ENCODE peak calls at places on chromosomes 16 and 17, in five cellular contexts. N is gastroesophageal sphincter; R is activated CD8-positive, alpha-beta memory T cell treated with anti-CD3 and anti-CD28 coated beads, Interleukin-2, amount 10 ng/mL, durations not matched to agents 7 days and 5 days; L is Panc1; G is effector memory CD8-positive, alpha-beta T cell. T is an unnamed sample.

GRCh38 chr17:75666959-75667790 is at the start of the genes RECQL5 and SAP30BP:
- ATAC-seq in N (peak; percentile 100), R (peak; percentile 100), L (peak; percentile 100), G (peak; percentile 100), T (peak; percentile 100)

GRCh38 chr16:80744856-80745255 is 59.5 kb downstream of the CDYL2 start:
- ATAC-seq in N (no peak), R (peak; percentile 82), L (no peak), G (peak; percentile 62), T (no peak)

GRCh38 chr16:68689921-68690320 is 44.8 kb downstream of the CDH3 start:
- ATAC-seq in N (no peak), R (no peak), L (peak; percentile 34), G (no peak), T (no peak)

GRCh38 chr17:45132302-45132568 is at the start of gene PLCD3:
- ATAC-seq in N (no peak), R (peak; percentile 37), L (no peak), G (peak; percentile 4), T (no peak)

GRCh38 chr16:69848635-69849545 is 86.8 kb downstream of the WWP2 start:
- ATAC-seq in N (peak; percentile 99), R (no peak), L (no peak), G (no peak), T (peak; percentile 87)

GRCh38 chr16:81151648-81152047 is 55.5 kb upstream of the GCSH start:
- ATAC-seq in N (no peak), R (no peak), L (no peak), G (no peak), T (no peak)

GRCh38 chr16:68732068-68732680 is 4.9 kb upstream of the CDH1 start:
- ATAC-seq in N (no peak), R (no peak), L (peak; percentile 90), G (no peak), T (peak; percentile 28)

GRCh38 chr16:19948186-19949104 is 63.8 kb upstream of the GPRC5B start:
- ATAC-seq in N (no peak), R (no peak), L (no peak), G (no peak), T (no peak)

GRCh38 chr16:23317751-23318150 is 15.6 kb downstream of the SCNN1B start:
- ATAC-seq in N (no peak), R (no peak), L (peak; percentile 47), G (no peak), T (no peak)

GRCh38 chr16:71965223-71965622 is 35.0 kb downstream of the PKD1L3 start:
- ATAC-seq in N (no peak), R (no peak), L (no peak), G (no peak), T (no peak)

GRCh38 chr17:21193031-21193430 is 20.9 kb downstream of the TMEM11 start:
- ATAC-seq in N (no peak), R (peak; percentile 69), L (no peak), G (no peak), T (no peak)

GRCh38 chr17:74601944-74602572 is 10.0 kb upstream of the CD300LD start:
- ATAC-seq in N (no peak), R (peak; percentile 40), L (peak; percentile 80), G (no peak), T (no peak)

GRCh38 chr16:5065813-5066212 is at the start of gene C16orf89:
- ATAC-seq in N (no peak), R (no peak), L (peak; percentile 43), G (no peak), T (peak; percentile 12)

GRCh38 chr17:40647549-40648325 is at the start of gene SMARCE1:
- ATAC-seq in N (peak; percentile 84), R (peak; percentile 79), L (peak; percentile 90), G (peak; percentile 81), T (peak; percentile 90)

GRCh38 chr16:56776562-56776961 is 46.6 kb downstream of the NUP93 start:
- ATAC-seq in N (peak; percentile 51), R (no peak), L (no peak), G (no peak), T (no peak)

GRCh38 chr17:1999557-2000251 is 25.4 kb downstream of the RTN4RL1 start:
- ATAC-seq in N (peak; percentile 64), R (no peak), L (peak; percentile 79), G (no peak), T (peak; percentile 50)

GRCh38 chr17:5958850-5959249 is 111.3 kb upstream of the WSCD1 start:
- ATAC-seq in N (no peak), R (no peak), L (no peak), G (no peak), T (no peak)

GRCh38 chr16:80569440-80570105 is 28.8 kb downstream of the DYNLRB2 start:
- ATAC-seq in N (no peak), R (peak; percentile 95), L (peak; percentile 48), G (peak; percentile 92), T (no peak)

GRCh38 chr17:83187782-83188311 is 108.4 kb downstream of the METRNL start:
- ATAC-seq in N (no peak), R (peak; percentile 16), L (no peak), G (no peak), T (no peak)

GRCh38 chr16:65663774-65664173 is 541.9 kb upstream of the CDH11 start:
- ATAC-seq in N (no peak), R (no peak), L (no peak), G (no peak), T (no peak)

GRCh38 chr16:18979936-18980335 is 3.8 kb upstream of the TMC7 start:
- ATAC-seq in N (no peak), R (no peak), L (no peak), G (no peak), T (no peak)

GRCh38 chr16:53643474-53643873 is 60.2 kb downstream of the RPGRIP1L start:
- ATAC-seq in N (no peak), R (no peak), L (no peak), G (no peak), T (no peak)

GRCh38 chr17:78137392-78138203 is 7.0 kb downstream of the TMC8 start:
- ATAC-seq in N (no peak), R (no peak), L (no peak), G (peak; percentile 38), T (no peak)